ENCODE peak calls at places on chromosome 21, in ten cellular contexts. N is ovary; T is CD8-positive, alpha-beta T cell; A is sciatic nerve; Q is effector CD4-positive, alpha-beta T cell; Z is mucosa of gallbladder; J is GM20000; C is ACHN; B is fibroblast of mammary gland; G is activated CD4-positive, alpha-beta T cell treated with anti-CD3 and anti-CD28 coated beads for 4 hours. S is an unnamed sample.

GRCh38 chr21:30408782-30409494 is 13.1 kb downstream of the KRTAP13-1 start:
- DNase-seq in N (no peak), T (no peak), A (no peak), Q (no peak), Z (no peak), J (no peak), C (peak; percentile 26), B (peak; percentile 84), G (no peak), S (peak; percentile 85)

GRCh38 chr21:42799948-42800347 is 79.4 kb downstream of the WDR4 start:
- DNase-seq in N (no peak), T (no peak), A (no peak), Q (no peak), Z (no peak), J (no peak), C (no peak), B (no peak), G (no peak), S (no peak)

GRCh38 chr21:40706806-40707205 is 140.2 kb downstream of the DSCAM start:
- DNase-seq in N (no peak), T (no peak), A (no peak), Q (no peak), Z (no peak), J (no peak), C (no peak), B (no peak), G (no peak), S (no peak)

GRCh38 chr21:40074198-40074597 is 207.0 kb downstream of the PCP4 start:
- DNase-seq in N (no peak), T (no peak), A (no peak), Q (no peak), Z (peak; percentile 14), J (no peak), C (no peak), B (no peak), G (no peak), S (no peak)

GRCh38 chr21:34962586-34963222 is 86.4 kb downstream of the RUNX1 start:
- DNase-seq in N (no peak), T (no peak), A (no peak), Q (no peak), Z (no peak), J (no peak), C (no peak), B (no peak), G (peak; percentile 51), S (no peak)

GRCh38 chr21:17673261-17674020 is 60.7 kb upstream of the BTG3 start:
- DNase-seq in N (no peak), T (no peak), A (no peak), Q (no peak), Z (no peak), J (no peak), C (no peak), B (peak; percentile 2), G (no peak), S (no peak)

GRCh38 chr21:42238185-42238934 is 19.4 kb downstream of the ABCG1 start:
- DNase-seq in N (no peak), T (no peak), A (no peak), Q (peak; percentile 66), Z (no peak), J (no peak), C (no peak), B (no peak), G (no peak), S (no peak)

GRCh38 chr21:14646893-14647292 is 100.8 kb upstream of the SAMSN1 start:
- DNase-seq in N (no peak), T (no peak), A (no peak), Q (no peak), Z (no peak), J (no peak), C (no peak), B (no peak), G (no peak), S (no peak)

GRCh38 chr21:26072891-26073615 is 97.5 kb downstream of the APP start:
- DNase-seq in N (no peak), T (no peak), A (no peak), Q (no peak), Z (no peak), J (no peak), C (peak; percentile 62), B (peak; percentile 57), G (no peak), S (no peak)

GRCh38 chr21:31554511-31555022 is 104.9 kb upstream of the SOD1 start:
- DNase-seq in N (no peak), T (no peak), A (no peak), Q (no peak), Z (no peak), J (peak; percentile 75), C (no peak), B (peak; percentile 21), G (peak; percentile 40), S (no peak)

GRCh38 chr21:41445465-41445862 is 19.4 kb downstream of the MX1 start:
- DNase-seq in N (no peak), T (no peak), A (peak; percentile 26), Q (no peak), Z (no peak), J (no peak), C (no peak), B (no peak), G (no peak), S (no peak)

GRCh38 chr21:37828515-37828914 is 87.7 kb downstream of the KCNJ6 start:
- DNase-seq in N (no peak), T (no peak), A (no peak), Q (no peak), Z (no peak), J (no peak), C (no peak), B (no peak), G (no peak), S (no peak)

GRCh38 chr21:25625036-25625435 is 14.0 kb upstream of the JAM2 start:
- DNase-seq in N (no peak), T (no peak), A (no peak), Q (no peak), Z (no peak), J (no peak), C (no peak), B (no peak), G (no peak), S (no peak)

GRCh38 chr21:31524140-31524539 is 135.4 kb upstream of the SOD1 start:
- DNase-seq in N (no peak), T (no peak), A (no peak), Q (no peak), Z (no peak), J (no peak), C (peak; percentile 9), B (no peak), G (no peak), S (no peak)

S was measured in DMS153.